ENCODE peak calls at places on chromosomes 13 and 19, in five cellular contexts. I is H1, Y is GM12878, G is K562, B is SK-N-SH. U is an unnamed sample.

GRCh38 chr13:32261567-32261966 is 53.6 kb downstream of the ZAR1L start:
- DNase-seq in I (no peak), Y (no peak), G (peak; percentile 67), B (peak; percentile 25), U (no peak)

GRCh38 chr19:40503300-40503699 is 36.5 kb downstream of the SPTBN4 start:
- DNase-seq in I (no peak), Y (no peak), G (peak; percentile 42), B (peak; percentile 42), U (no peak)

GRCh38 chr19:57269515-57270250 is 10.6 kb upstream of the ZNF460 start:
- DNase-seq in I (no peak), Y (peak; percentile 60), G (peak; percentile 12), B (peak; percentile 7), U (no peak)

GRCh38 chr13:76307157-76307556 is 579.0 kb downstream of the KCTD12 start:
- DNase-seq in I (no peak), Y (no peak), G (no peak), B (no peak), U (no peak)

GRCh38 chr13:40193290-40194203 is 472.9 kb downstream of the FOXO1 start:
- DNase-seq in I (no peak), Y (no peak), G (no peak), B (no peak), U (no peak)

GRCh38 chr13:39509616-39510015 is 93.4 kb downstream of the LHFPL6 start:
- DNase-seq in I (no peak), Y (no peak), G (no peak), B (no peak), U (no peak)

GRCh38 chr19:47633516-47633915 is 24.6 kb downstream of the BICRA start:
- DNase-seq in I (no peak), Y (no peak), G (no peak), B (no peak), U (peak; percentile 44)

GRCh38 chr13:81582381-81582780 is 1241.5 kb upstream of the SPRY2 start:
- DNase-seq in I (no peak), Y (no peak), G (no peak), B (no peak), U (no peak)

GRCh38 chr13:51861728-51862300 is at the start of gene CCDC70:
- DNase-seq in I (no peak), Y (no peak), G (peak; percentile 37), B (no peak), U (no peak)

GRCh38 chr13:32026619-32027018 is 5.0 kb upstream of the FRY start:
- DNase-seq in I (no peak), Y (no peak), G (no peak), B (no peak), U (no peak)

GRCh38 chr13:74574964-74575728 is 440.9 kb upstream of the KLF12 start:
- DNase-seq in I (no peak), Y (no peak), G (no peak), B (peak; percentile 22), U (no peak)

GRCh38 chr13:76516013-76516412 is 370.2 kb downstream of the KCTD12 start:
- DNase-seq in I (no peak), Y (no peak), G (no peak), B (no peak), U (no peak)

DNA sequence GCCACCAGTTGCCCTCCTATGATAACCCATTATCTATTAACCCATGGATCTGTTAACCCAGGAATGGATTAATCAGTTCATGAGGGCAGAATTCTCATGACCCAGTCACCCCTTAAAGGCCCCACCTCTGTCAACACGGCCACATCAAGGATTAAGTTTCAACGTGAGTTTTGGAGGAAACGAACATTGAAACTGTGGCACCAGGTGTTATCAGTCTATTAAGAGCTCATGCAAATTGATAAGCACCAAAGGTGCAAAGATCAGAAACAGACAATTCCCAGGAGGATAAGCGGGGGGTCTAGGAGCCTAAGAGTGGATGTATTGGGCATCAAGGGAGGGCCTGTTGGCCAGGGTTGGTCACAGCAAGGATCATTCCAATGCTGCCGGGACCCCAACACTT is 19.9 kb upstream of the ELAVL1 start:
- DNase-seq in I (no peak), Y (no peak), G (no peak), B (no peak), U (no peak)
- TF ChIP-seq RFX5 in I (no peak), Y (no peak), G (no peak), B (no peak), U (no peak)

DNA sequence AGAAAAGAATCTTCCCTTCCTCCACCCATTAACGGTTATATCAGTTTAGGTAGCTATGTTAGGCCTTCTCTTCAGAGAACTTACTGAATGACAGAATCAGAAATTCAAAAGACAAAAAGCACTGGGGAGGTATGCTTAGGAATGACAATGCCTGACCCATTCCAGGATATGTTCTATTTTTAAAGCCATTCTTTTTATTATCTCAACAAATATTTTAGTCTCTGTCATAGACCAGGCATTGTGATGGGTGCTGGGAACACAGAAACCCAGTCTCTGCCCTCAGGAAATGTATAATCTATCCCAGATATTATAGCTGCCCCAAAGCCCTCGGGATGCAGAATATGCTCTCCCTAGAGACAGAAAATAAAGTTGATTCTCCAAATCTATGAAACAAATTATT is 90.7 kb downstream of the TEX26 start:
- DNase-seq in I (no peak), Y (no peak), G (no peak), B (no peak), U (no peak)
- TF ChIP-seq GABPA in I (no peak), Y (no peak), G (no peak), B (no peak), U (no peak)

GRCh38 chr19:12331211-12331941 is 2.1 kb downstream of the ZNF563 start:
- DNase-seq in I (no peak), Y (peak; percentile 82), G (no peak), B (no peak), U (peak; percentile 96)
- TF ChIP-seq RFX5 in I (no peak), Y (no peak), G (no peak), B (no peak), U (no peak)

GRCh38 chr19:1069009-1069779 is 2.2 kb downstream of the ARHGAP45 start:
- DNase-seq in I (no peak), Y (no peak), G (no peak), B (no peak), U (no peak)

GRCh38 chr19:1068111-1069001 is 1.4 kb downstream of the ARHGAP45 start:
- DNase-seq in I (no peak), Y (no peak), G (no peak), B (no peak), U (no peak)

GRCh38 chr19:1066251-1066747 is 668 bp upstream of the ARHGAP45 start:
- DNase-seq in I (no peak), Y (no peak), G (no peak), B (peak; percentile 67), U (peak; percentile 61)

GRCh38 chr19:1066748-1067340 is at the start of gene ARHGAP45:
- DNase-seq in I (no peak), Y (no peak), G (peak; percentile 59), B (peak; percentile 66), U (no peak)

DNA sequence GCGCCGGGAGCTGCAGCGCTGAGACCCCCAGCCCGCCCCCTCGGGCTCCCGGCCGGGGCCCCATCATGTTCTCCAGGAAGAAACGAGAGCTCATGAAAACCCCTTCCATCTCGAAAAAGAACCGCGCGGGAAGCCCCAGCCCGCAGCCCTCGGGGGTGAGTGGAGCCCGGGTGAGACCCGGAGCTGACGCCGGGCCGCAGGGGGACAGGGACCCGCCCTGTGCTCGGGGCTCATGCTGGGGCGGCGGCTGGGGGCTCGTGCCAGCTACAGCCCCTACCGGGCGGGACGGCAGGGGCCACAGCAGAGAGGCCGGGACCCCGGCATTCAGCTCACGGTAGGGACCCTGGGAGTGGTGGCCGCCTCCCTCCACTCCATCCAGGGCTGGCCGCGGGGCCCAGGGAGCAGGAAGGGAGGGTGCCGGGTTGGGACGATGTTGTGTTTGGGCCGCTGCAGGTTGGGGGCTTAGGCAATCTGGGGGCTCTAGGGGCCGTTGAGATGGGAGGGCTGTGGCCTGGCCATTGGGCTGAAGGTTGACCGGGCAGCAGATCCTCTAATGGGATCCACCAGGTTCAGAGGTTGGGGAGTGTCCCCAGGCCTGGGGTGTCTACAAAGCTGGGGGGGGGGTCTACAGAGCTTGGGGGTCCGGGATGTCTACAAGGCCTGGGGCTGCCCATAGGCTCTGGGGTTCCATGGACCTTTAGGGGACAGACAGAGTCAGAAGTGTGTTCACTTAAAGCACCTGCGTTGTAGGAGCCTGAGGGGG is 555 bp downstream of the ARHGAP45 start:
- DNase-seq in I (no peak), Y (no peak), G (peak; percentile 32), B (no peak), U (no peak)
- TF ChIP-seq GABPA in I (no peak), Y (no peak), G (no peak), B (no peak), U (no peak)

U was measured in HepG2.